ENCODE peak calls at places on chromosome 16, in six cellular contexts. J is transverse colon, W is Peyer's patch, R is fibroblast of pulmonary artery, H is lower leg skin, K is cardiac fibroblast. G is an unnamed sample.

GRCh38 chr16:78640886-78641285 is 541.4 kb downstream of the WWOX start:
- DNase-seq in W (no peak), J (no peak), K (no peak), R (no peak), H (no peak), G (no peak)

GRCh38 chr16:15976929-15977637 is 27.7 kb downstream of the ABCC1 start:
- DNase-seq in W (no peak), J (no peak), K (peak; percentile 91), R (peak; percentile 91), H (peak; percentile 35), G (peak; percentile 98)

GRCh38 chr16:6020162-6020980 is 922.8 kb upstream of the EEF2KMT start:
- DNase-seq in R (no peak), J (no peak), K (no peak), H (no peak), W (no peak), G (no peak)

GRCh38 chr16:69276143-69277115 is 34.7 kb upstream of the VPS4A start:
- DNase-seq in K (peak; percentile 98), H (peak; percentile 66), W (no peak), R (peak; percentile 96), J (peak; percentile 31), G (peak; percentile 98)

GRCh38 chr16:143456-143855 is 5.0 kb upstream of the NPRL3 start:
- DNase-seq in K (no peak), W (no peak), R (peak; percentile 7), J (no peak), H (no peak), G (peak; percentile 3)

GRCh38 chr16:11076259-11077018 is 132.1 kb downstream of the CLEC16A start:
- DNase-seq in R (no peak), H (no peak), W (peak; percentile 71), J (no peak), K (no peak), G (no peak)

GRCh38 chr16:73131153-73131862 is 83.4 kb upstream of the ZFHX3 start:
- DNase-seq in J (no peak), K (no peak), H (no peak), R (no peak), W (no peak), G (no peak)

GRCh38 chr16:15854906-15855703 is 1.7 kb downstream of the MYH11 start:
- DNase-seq in J (peak; percentile 16), W (no peak), R (no peak), H (no peak), K (no peak), G (no peak)

GRCh38 chr16:25023541-25023940 is 8.4 kb upstream of the ARHGAP17 start:
- DNase-seq in K (no peak), W (no peak), R (no peak), H (no peak), J (no peak), G (no peak)

GRCh38 chr16:9906218-9906617 is 276.0 kb downstream of the GRIN2A start:
- DNase-seq in H (no peak), R (no peak), W (no peak), J (no peak), K (no peak), G (no peak)

GRCh38 chr16:81758376-81758775 is 20.7 kb upstream of the PLCG2 start:
- DNase-seq in W (no peak), R (peak; percentile 19), K (peak; percentile 13), J (no peak), H (no peak), G (no peak)

DNA sequence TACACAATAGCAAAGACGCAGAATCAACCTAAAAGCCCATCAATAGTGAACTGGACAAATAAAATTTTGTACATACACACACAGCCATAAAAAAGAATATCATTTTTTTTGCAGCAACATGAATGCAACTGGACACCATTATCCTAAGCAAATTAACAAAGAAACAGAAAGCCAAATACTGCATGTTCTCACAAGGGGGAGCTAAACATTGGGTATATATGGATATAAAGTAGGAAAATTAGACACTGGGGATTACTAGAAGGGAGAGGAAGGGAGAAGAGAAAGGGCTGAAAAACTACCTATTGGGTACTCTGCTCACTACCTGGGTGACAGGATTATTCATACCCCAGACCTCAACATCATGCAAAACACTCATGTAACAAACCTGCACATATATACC is 28.2 kb downstream of the ADAMTS18 start:
- DNase-seq in J (no peak), K (no peak), H (no peak), R (no peak), W (no peak), G (no peak)
- TF ChIP-seq CTCF in J (no peak), K (peak; percentile 41), H (no peak), R (peak; percentile 35), W (no peak), G (no peak)

DNA sequence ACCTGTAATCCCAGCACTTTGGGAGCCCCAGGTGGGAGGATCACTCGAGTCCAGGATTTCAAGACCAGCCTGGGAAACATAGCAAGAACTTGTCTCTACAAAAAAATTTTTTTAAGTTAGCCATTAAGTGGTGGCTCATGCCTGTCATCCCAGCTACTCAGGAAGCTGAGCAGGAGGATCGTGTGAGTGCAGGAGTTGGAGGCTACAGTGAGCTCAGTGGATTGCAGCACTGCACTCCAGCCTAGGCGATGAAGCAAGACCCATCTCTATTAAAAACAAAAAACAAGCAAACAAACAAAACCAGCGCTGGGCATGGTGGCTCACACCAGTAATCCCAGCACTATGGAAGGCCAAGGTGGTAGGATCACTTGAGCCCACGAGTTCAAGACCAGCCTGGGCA is 38.0 kb downstream of the HEATR3 start:
- DNase-seq in K (peak; percentile 50), W (no peak), J (no peak), R (peak; percentile 65), H (no peak), G (no peak)
- H3K4me3 ChIP-seq in K (no peak overlapping the region), W (no peak overlapping the region), J (no peak overlapping the region), R (no peak overlapping the region), H (no peak overlapping the region), G (no peak overlapping the region)

DNA sequence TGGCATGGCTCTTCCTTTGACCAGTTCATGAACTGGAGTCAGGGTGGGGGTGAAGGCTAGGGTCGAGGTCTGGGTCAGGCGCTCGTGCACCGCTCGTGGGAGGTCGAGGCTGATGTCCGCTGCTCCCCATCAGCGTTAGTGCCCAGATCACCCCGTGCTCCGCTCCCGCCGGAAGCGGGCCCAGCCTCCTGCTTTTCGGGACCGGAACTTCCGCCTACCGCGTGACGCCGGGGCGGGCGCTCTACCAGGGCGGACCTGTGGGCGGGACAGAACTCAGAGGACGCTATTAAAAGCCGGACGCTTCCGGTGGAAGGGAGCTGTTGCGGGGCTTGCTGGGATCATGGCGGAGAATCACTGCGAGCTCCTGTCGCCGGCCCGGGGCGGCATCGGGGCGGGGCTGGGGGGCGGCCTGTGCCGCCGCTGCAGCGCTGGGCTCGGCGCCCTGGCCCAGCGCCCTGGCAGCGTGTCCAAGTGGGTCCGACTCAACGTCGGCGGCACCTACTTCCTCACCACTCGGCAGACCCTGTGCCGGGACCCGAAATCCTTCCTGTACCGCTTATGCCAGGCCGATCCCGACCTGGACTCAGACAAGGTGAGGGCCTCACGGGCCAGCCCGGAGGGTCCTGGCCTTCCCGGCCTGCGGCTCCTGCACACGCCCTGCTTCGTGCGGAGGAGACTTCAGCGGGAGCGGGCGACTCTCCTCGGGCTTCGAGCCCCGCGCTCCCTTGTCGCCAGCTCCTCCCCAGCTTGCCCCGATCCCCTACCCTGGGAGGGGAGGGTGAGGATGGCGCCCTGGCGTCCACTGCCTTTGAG is at the start of gene KCTD5:
- DNase-seq in J (peak; percentile 98), K (peak; percentile 97), R (peak; percentile 98), H (peak; percentile 96), W (peak; percentile 97), G (peak; percentile 97)
- TF ChIP-seq CTCF in J (peak; percentile 23), K (no peak), R (no peak), H (no peak), W (no peak), G (no peak)

DNA sequence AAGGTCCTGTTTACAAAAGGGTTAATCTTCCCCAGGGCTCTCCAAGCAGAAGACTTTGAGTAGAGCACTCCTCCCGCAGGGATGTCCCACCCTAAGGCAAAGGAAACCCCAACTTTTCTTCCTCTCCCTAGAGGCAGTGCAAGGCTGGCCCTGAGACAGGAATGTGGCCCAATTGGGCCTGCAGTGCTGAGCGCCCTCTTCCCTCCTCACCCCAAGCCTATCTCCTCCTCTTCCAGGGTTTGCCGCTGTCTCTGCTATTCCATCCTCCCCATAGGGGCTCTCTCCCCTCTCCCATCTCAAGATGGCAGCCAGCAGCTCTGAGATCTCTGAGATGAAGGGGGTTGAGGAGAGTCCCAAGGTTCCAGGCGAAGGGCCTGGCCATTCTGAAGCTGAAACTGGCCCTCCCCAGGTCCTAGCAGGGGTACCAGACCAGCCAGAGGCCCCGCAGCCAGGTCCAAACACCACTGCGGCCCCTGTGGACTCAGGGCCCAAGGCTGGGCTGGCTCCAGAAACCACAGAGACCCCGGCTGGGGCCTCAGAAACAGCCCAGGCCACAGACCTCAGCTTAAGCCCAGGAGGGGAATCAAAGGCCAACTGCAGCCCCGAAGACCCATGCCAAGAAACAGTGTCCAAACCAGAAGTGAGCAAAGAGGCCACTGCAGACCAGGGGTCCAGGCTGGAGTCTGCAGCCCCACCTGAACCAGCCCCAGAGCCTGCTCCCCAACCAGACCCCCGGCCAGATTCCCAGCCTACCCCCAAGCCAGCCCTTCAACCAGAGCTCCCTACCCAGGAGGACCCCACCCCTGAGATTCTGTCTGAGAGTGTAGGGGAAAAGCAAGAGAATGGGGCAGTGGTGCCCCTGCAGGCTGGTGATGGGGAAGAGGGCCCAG is 1.0 kb downstream of the PRRT2 start:
- DNase-seq in W (no peak), J (no peak), R (no peak), H (no peak), K (no peak), G (no peak)
- H3K4me3 ChIP-seq in W (peak overlapping the region; percentile 51), J (peak overlapping the region; percentile 38), R (peak overlapping the region; percentile 60), H (no peak overlapping the region), K (peak overlapping the region; percentile 53), G (peak overlapping the region; percentile 73)